ENCODE peak calls at places on chromosomes 12 and 14, in five cellular contexts. B is endothelial cell, A is NCI-H82, Z is GM03348, M is aorta. D is an unnamed sample.

GRCh38 chr12:122951979-122952892 is 14.0 kb downstream of the ABCB9 start:
- DNase-seq in M (peak), A (peak), Z (peak), B (peak), D (peak)

GRCh38 chr12:57242691-57243454 is 8.1 kb downstream of the STAC3 start:
- DNase-seq in M (peak), B (peak), Z (peak), A (peak), D (peak)

GRCh38 chr14:78530078-78530477 is 359.9 kb downstream of the NRXN3 start:
- DNase-seq in A (no peak), M (no peak), B (peak), Z (no peak), D (no peak)

GRCh38 chr14:24483604-24484252 is 24.3 kb downstream of the CMA1 start:
- DNase-seq in Z (no peak), M (no peak), B (no peak), A (no peak), D (no peak)

GRCh38 chr14:89504084-89504483 is 87.1 kb upstream of the FOXN3 start:
- DNase-seq in Z (no peak), B (no peak), A (no peak), M (no peak), D (no peak)

GRCh38 chr14:79842270-79842669 is 369.0 kb downstream of the DIO2 start:
- DNase-seq in B (no peak), A (no peak), M (no peak), Z (peak), D (no peak)

GRCh38 chr14:42248131-42248530 is 641.5 kb downstream of the LRFN5 start:
- DNase-seq in M (no peak), B (no peak), A (no peak), Z (no peak), D (no peak)

GRCh38 chr12:117498880-117499279 is 137.5 kb upstream of the NOS1 start:
- DNase-seq in Z (no peak), M (no peak), A (no peak), B (no peak), D (no peak)

GRCh38 chr12:12079291-12079690 is 8.6 kb downstream of the BCL2L14 start:
- DNase-seq in Z (peak), A (no peak), M (no peak), B (no peak), D (no peak)

GRCh38 chr12:102816816-102817434 is 100.1 kb downstream of the PAH start:
- DNase-seq in A (peak), B (no peak), Z (peak), M (no peak), D (no peak)

GRCh38 chr12:12474931-12475485 is 87.7 kb downstream of the DUSP16 start:
- DNase-seq in B (no peak), Z (no peak), M (no peak), A (no peak), D (peak)

GRCh38 chr12:132428872-132429121 is 61.2 kb upstream of the FBRSL1 start:
- DNase-seq in M (no peak), A (peak), Z (no peak), B (no peak), D (no peak)

GRCh38 chr12:14915736-14916135 is 22.6 kb downstream of the ERP27 start:
- DNase-seq in A (no peak), M (no peak), B (no peak), Z (no peak), D (no peak)

GRCh38 chr12:65556676-65557424 is 267.4 kb upstream of the HMGA2 start:
- DNase-seq in Z (peak), M (peak), A (peak), B (peak), D (peak)

GRCh38 chr14:64654931-64655330 is 49.3 kb upstream of the PLEKHG3 start:
- DNase-seq in M (no peak), A (no peak), B (no peak), Z (no peak), D (no peak)

GRCh38 chr12:32151081-32151480 is 44.4 kb downstream of the BICD1 start:
- DNase-seq in B (no peak), M (no peak), Z (no peak), A (peak), D (no peak)

GRCh38 chr14:101839236-101839635 is 77.7 kb downstream of the PPP2R5C start:
- DNase-seq in B (no peak), Z (no peak), A (no peak), M (no peak), D (no peak)

GRCh38 chr14:69105326-69105725 is 47.6 kb downstream of the DCAF5 start:
- DNase-seq in B (no peak), M (no peak), A (no peak), Z (peak), D (no peak)

GRCh38 chr12:76920182-76921014 is 41.6 kb upstream of the CSRP2 start:
- DNase-seq in A (no peak), B (no peak), Z (no peak), M (no peak), D (no peak)

GRCh38 chr14:89351958-89352404 is 65.1 kb downstream of the FOXN3 start:
- DNase-seq in A (no peak), Z (peak), M (no peak), B (no peak), D (no peak)

GRCh38 chr12:29255061-29255460 is 106.0 kb downstream of the FAR2 start:
- DNase-seq in B (no peak), M (no peak), A (peak), Z (no peak), D (no peak)

GRCh38 chr12:31481415-31481814 is 109.5 kb downstream of the DENND5B start:
- DNase-seq in B (no peak), Z (no peak), A (no peak), M (no peak), D (no peak)

GRCh38 chr12:19186722-19187661 is 57.5 kb downstream of the PLEKHA5 start:
- DNase-seq in Z (peak), M (no peak), A (peak), B (no peak), D (no peak)

GRCh38 chr12:79934309-79935020 is 432 bp downstream of the PPP1R12A start:
- DNase-seq in B (peak), M (no peak), Z (peak), A (peak), D (peak)

GRCh38 chr14:76138758-76139723 is 12.7 kb upstream of the GPATCH2L start:
- DNase-seq in Z (peak), B (peak), A (peak), M (no peak), D (no peak)

GRCh38 chr12:6775185-6775770 is 3.0 kb downstream of the LAG3 start:
- DNase-seq in Z (no peak), M (no peak), A (no peak), B (no peak), D (no peak)

GRCh38 chr12:69129564-69129963 is 109.8 kb upstream of the CPSF6 start:
- DNase-seq in B (no peak), A (no peak), M (no peak), Z (no peak), D (no peak)

GRCh38 chr12:76781321-76781720 is 17.4 kb downstream of the ZDHHC17 start:
- DNase-seq in M (no peak), B (no peak), A (peak), Z (no peak), D (no peak)

GRCh38 chr12:26113194-26113654 is 11.6 kb downstream of the BHLHE41 start:
- DNase-seq in A (no peak), Z (no peak), B (no peak), M (no peak), D (no peak)

GRCh38 chr12:110247340-110248095 is 33.5 kb upstream of the ATP2A2 start:
- DNase-seq in A (no peak), B (no peak), M (no peak), Z (no peak), D (no peak)

GRCh38 chr14:100030441-100031153 is 34.6 kb upstream of the EVL start:
- DNase-seq in B (no peak), M (no peak), A (no peak), Z (peak), D (no peak)

GRCh38 chr12:124601699-124602098 is 34.3 kb upstream of the NCOR2 start:
- DNase-seq in Z (no peak), A (no peak), B (no peak), M (no peak), D (no peak)

GRCh38 chr14:102907980-102908730 is 14.3 kb upstream of the AMN start:
- DNase-seq in Z (no peak), A (no peak), B (no peak), M (peak), D (no peak)

GRCh38 chr12:18703916-18704315 is 33.9 kb downstream of the PLCZ1 start:
- DNase-seq in M (no peak), A (no peak), Z (peak), B (no peak), D (no peak)

GRCh38 chr12:129075451-129076208 is 222.4 kb downstream of the GLT1D1 start:
- DNase-seq in Z (no peak), M (no peak), B (no peak), A (peak), D (no peak)

GRCh38 chr14:94363171-94363624 is 25.2 kb downstream of the SERPINA1 start:
- DNase-seq in Z (no peak), A (no peak), B (no peak), M (no peak), D (no peak)

GRCh38 chr14:53458368-53458814 is 305.3 kb upstream of the DDHD1 start:
- DNase-seq in B (no peak), A (no peak), M (no peak), Z (peak), D (no peak)

GRCh38 chr12:40224439-40225291 is at the start of gene LRRK2:
- DNase-seq in Z (peak), M (peak), A (peak), B (peak), D (peak)